ENCODE peak calls at places on chromosomes 2 and 18, in nine cellular contexts. I, W, S, O, F, G, A, Y and B are unnamed samples.
A peak's percentile ranks its signal among the peaks of the same experiment; 100 is the strongest.

GRCh38 chr18:79944126-79944731 is 7.2 kb downstream of the SLC66A2 start:
- DNase-seq in G (no peak), I (no peak), W (peak; percentile 34), F (no peak), S (peak; percentile 32), A (peak; percentile 65), O (peak; percentile 62), Y (no peak), B (no peak)

GRCh38 chr2:195489101-195489500 is 167.9 kb upstream of the SLC39A10 start:
- DNase-seq in S (no peak), I (peak; percentile 15), O (no peak), Y (no peak), A (peak; percentile 33), G (no peak), W (no peak), F (no peak), B (no peak)

GRCh38 chr2:226605642-226606041 is 194.0 kb downstream of the IRS1 start:
- DNase-seq in W (no peak), O (no peak), Y (no peak), F (no peak), G (no peak), I (no peak), S (no peak), A (no peak), B (no peak)

GRCh38 chr18:21557607-21558253 is 42.8 kb downstream of the ESCO1 start:
- DNase-seq in I (no peak), G (no peak), A (peak; percentile 19), O (peak; percentile 22), F (no peak), Y (no peak), S (no peak), W (no peak), B (no peak)

GRCh38 chr2:125070726-125071505 is 1045.8 kb downstream of the CNTNAP5 start:
- DNase-seq in G (no peak), S (no peak), O (no peak), Y (no peak), W (no peak), F (no peak), A (no peak), I (no peak), B (no peak)

GRCh38 chr18:9927392-9928063 is 13.7 kb downstream of the VAPA start:
- DNase-seq in Y (no peak), S (no peak), G (no peak), O (no peak), I (no peak), A (no peak), F (no peak), W (no peak), B (no peak)

GRCh38 chr2:234286118-234286598 is 210.7 kb downstream of the ARL4C start:
- DNase-seq in F (no peak), O (no peak), S (no peak), I (peak; percentile 92), G (no peak), Y (no peak), A (peak; percentile 40), W (no peak), B (no peak)

GRCh38 chr2:192236136-192236535 is 41.4 kb upstream of the TMEFF2 start:
- DNase-seq in G (no peak), S (no peak), W (no peak), A (peak; percentile 44), O (no peak), I (peak; percentile 82), Y (no peak), F (no peak), B (no peak)

GRCh38 chr2:228094377-228094921 is 87.0 kb downstream of the SPHKAP start:
- DNase-seq in W (no peak), Y (no peak), S (no peak), F (no peak), G (no peak), I (peak; percentile 25), O (no peak), A (no peak), B (no peak)

GRCh38 chr2:72815655-72816268 is 10.1 kb downstream of the EXOC6B start:
- DNase-seq in W (no peak), I (no peak), A (peak; percentile 64), G (no peak), F (no peak), S (no peak), O (no peak), Y (no peak), B (no peak)

GRCh38 chr2:36394804-36395203 is 39.2 kb downstream of the CRIM1 start:
- DNase-seq in F (no peak), A (no peak), I (no peak), O (no peak), Y (no peak), S (no peak), W (no peak), G (no peak), B (no peak)

GRCh38 chr2:26011609-26011989 is 22.3 kb upstream of the RAB10 start:
- DNase-seq in I (no peak), F (no peak), A (no peak), O (no peak), S (no peak), G (no peak), W (no peak), Y (no peak), B (no peak)

GRCh38 chr2:241443486-241444223 is 64.7 kb downstream of the STK25 start:
- DNase-seq in Y (no peak), F (no peak), S (no peak), G (peak; percentile 35), O (no peak), A (peak; percentile 25), I (peak; percentile 86), W (peak; percentile 96), B (no peak)

GRCh38 chr18:2303517-2304238 is 267.6 kb downstream of the METTL4 start:
- DNase-seq in Y (no peak), I (peak; percentile 74), O (no peak), A (peak; percentile 26), G (no peak), S (no peak), F (no peak), W (no peak), B (no peak)

GRCh38 chr2:102100371-102101096 is 42.0 kb upstream of the IL1R1 start:
- DNase-seq in A (peak; percentile 65), Y (no peak), I (peak; percentile 92), G (no peak), W (no peak), S (no peak), F (no peak), O (no peak), B (no peak)

GRCh38 chr2:234429265-234429664 is 67.6 kb downstream of the ARL4C start:
- DNase-seq in F (no peak), W (no peak), I (no peak), O (no peak), A (no peak), S (no peak), Y (no peak), G (no peak), B (peak; percentile 30)

GRCh38 chr2:54454922-54455583 is 1.1 kb upstream of the SPTBN1 start:
- DNase-seq in G (no peak), O (peak; percentile 57), W (no peak), F (peak; percentile 69), A (no peak), S (no peak), Y (no peak), I (no peak), B (peak; percentile 38)
- H3K4me3 ChIP-seq in G (peak overlapping the region; percentile 60), O (peak overlapping the region; percentile 53), W (no peak overlapping the region), F (peak overlapping the region; percentile 70), A (peak overlapping the region; percentile 98), S (peak overlapping the region; percentile 69), Y (peak overlapping the region; percentile 77), I (peak overlapping the region; percentile 79), B (peak overlapping the region; percentile 48)

GRCh38 chr2:172148246-172148645 is 45.5 kb upstream of the DLX2 start:
- DNase-seq in A (no peak), O (no peak), F (no peak), S (no peak), I (peak; percentile 37), Y (no peak), W (no peak), G (no peak), B (no peak)
- H3K27me3 ChIP-seq in A (peaks cover 6% of the 10 kb centered on the region), O (no peaks in the 10 kb centered on the region), F (peaks cover 9% of the 10 kb centered on the region), S (no peaks in the 10 kb centered on the region), I (peaks cover 9% of the 10 kb centered on the region), Y (peaks cover 20% of the 10 kb centered on the region), W (no peaks in the 10 kb centered on the region), G (no peaks in the 10 kb centered on the region), B (no peaks in the 10 kb centered on the region)

GRCh38 chr18:62788111-62788510 is 72.8 kb downstream of the PHLPP1 start:
- DNase-seq in A (no peak), F (no peak), G (no peak), I (no peak), W (no peak), S (no peak), Y (no peak), O (no peak), B (no peak)
- H3K4me3 ChIP-seq in A (no peak overlapping the region), F (no peak overlapping the region), G (no peak overlapping the region), I (no peak overlapping the region), W (no peak overlapping the region), S (no peak overlapping the region), Y (no peak overlapping the region), O (no peak overlapping the region), B (no peak overlapping the region)

GRCh38 chr2:44934521-44934961 is 7.0 kb upstream of the SIX3 start:
- DNase-seq in S (no peak), I (no peak), O (no peak), Y (no peak), A (no peak), W (no peak), G (no peak), F (no peak), B (no peak)
- H3K27me3 ChIP-seq in S (peaks cover 99% of the 10 kb centered on the region), I (peaks cover 90% of the 10 kb centered on the region), O (no peaks in the 10 kb centered on the region), Y (peaks cover 94% of the 10 kb centered on the region), A (peaks cover 100% of the 10 kb centered on the region), W (peaks cover 35% of the 10 kb centered on the region), G (no peaks in the 10 kb centered on the region), F (peaks cover 99% of the 10 kb centered on the region), B (peaks cover 98% of the 10 kb centered on the region)

GRCh38 chr2:179248024-179248348 is 16.6 kb downstream of the SESTD1 start:
- DNase-seq in I (no peak), F (no peak), A (no peak), W (no peak), G (no peak), S (no peak), O (no peak), Y (no peak), B (no peak)

GRCh38 chr2:179250084-179250483 is 14.5 kb downstream of the SESTD1 start:
- DNase-seq in Y (no peak), S (no peak), A (no peak), F (no peak), I (no peak), G (no peak), O (no peak), W (no peak), B (no peak)

GRCh38 chr2:179250848-179251504 is 13.7 kb downstream of the SESTD1 start:
- DNase-seq in F (no peak), W (no peak), Y (no peak), I (no peak), O (no peak), S (no peak), A (no peak), G (no peak), B (no peak)

GRCh38 chr2:179251865-179252264 is 12.8 kb downstream of the SESTD1 start:
- DNase-seq in G (no peak), W (no peak), S (no peak), Y (no peak), F (no peak), O (no peak), I (peak; percentile 24), A (no peak), B (no peak)

GRCh38 chr2:179247318-179248023 is 17.2 kb downstream of the SESTD1 start:
- DNase-seq in A (no peak), Y (no peak), O (no peak), I (no peak), G (no peak), W (no peak), S (no peak), F (no peak), B (no peak)
- H3K4me3 ChIP-seq in A (no peak overlapping the region), Y (no peak overlapping the region), O (no peak overlapping the region), I (no peak overlapping the region), G (no peak overlapping the region), W (no peak overlapping the region), S (no peak overlapping the region), F (no peak overlapping the region), B (no peak overlapping the region)